ENCODE peak calls at places on chromosome 12, in ten cellular contexts. Q is gastrocnemius medialis; L is right cardiac atrium; K is psoas muscle; W is cardiac fibroblast; F is central memory CD8-positive, alpha-beta T cell; I is C1 segment of cervical spinal cord; A is SK-MEL-5; S is CD4-positive, CD25-positive, alpha-beta regulatory T cell; P is uterus. T is an unnamed sample.

GRCh38 chr12:53062977-53063707 is 13.3 kb downstream of the TNS2 start:
- DNase-seq in L (no peak), K (peak), A (no peak), W (no peak), S (no peak), I (no peak), P (no peak), Q (no peak), F (no peak), T (peak)

GRCh38 chr12:52010152-52010622 is 3.4 kb downstream of the TAMALIN start:
- DNase-seq in W (peak), I (peak), Q (peak), K (peak), L (peak), A (peak), F (no peak), S (no peak), P (peak), T (peak)

GRCh38 chr12:55060470-55060869 is 40.7 kb downstream of the NEUROD4 start:
- DNase-seq in L (no peak), I (no peak), P (no peak), W (no peak), Q (no peak), F (no peak), K (no peak), S (peak), A (no peak), T (no peak)

GRCh38 chr12:63845726-63846125 is 1.2 kb downstream of the SRGAP1 start:
- DNase-seq in W (peak), A (peak), P (no peak), S (no peak), F (no peak), I (no peak), L (no peak), Q (no peak), K (no peak), T (no peak)

GRCh38 chr12:12533238-12533829 is 29.3 kb downstream of the DUSP16 start:
- DNase-seq in A (no peak), W (no peak), L (peak), F (no peak), S (no peak), K (no peak), I (no peak), Q (peak), P (no peak), T (no peak)

GRCh38 chr12:54933381-54933780 is 51.2 kb downstream of the TESPA1 start:
- DNase-seq in F (no peak), K (no peak), S (peak), Q (no peak), A (peak), I (no peak), P (no peak), W (peak), L (no peak), T (no peak)

GRCh38 chr12:68245071-68246021 is 8.1 kb downstream of the IL22 start:
- DNase-seq in P (peak), S (no peak), L (no peak), F (no peak), I (no peak), K (no peak), Q (no peak), W (no peak), A (no peak), T (no peak)

GRCh38 chr12:6315704-6316597 is 5.5 kb downstream of the PLEKHG6 start:
- DNase-seq in A (no peak), W (no peak), L (no peak), S (no peak), K (no peak), Q (no peak), F (no peak), I (no peak), P (no peak), T (no peak)

GRCh38 chr12:127235771-127236170 is 1031.2 kb upstream of the TMEM132C start:
- DNase-seq in I (no peak), A (no peak), P (no peak), S (no peak), L (no peak), K (no peak), Q (no peak), F (no peak), W (no peak), T (no peak)

GRCh38 chr12:50551866-50552265 is 47.1 kb downstream of the DIP2B start:
- DNase-seq in A (no peak), P (no peak), S (no peak), I (no peak), F (no peak), Q (no peak), W (no peak), L (no peak), K (no peak), T (no peak)

GRCh38 chr12:121114019-121114639 is 18.5 kb upstream of the P2RX7 start:
- DNase-seq in S (no peak), K (no peak), W (no peak), P (no peak), Q (no peak), F (no peak), A (no peak), L (no peak), I (no peak), T (no peak)

GRCh38 chr12:50840809-50841487 is 1.8 kb upstream of the TMPRSS12 start:
- DNase-seq in K (no peak), L (no peak), F (no peak), A (no peak), W (no peak), I (no peak), Q (no peak), P (no peak), S (no peak), T (no peak)

GRCh38 chr12:24062642-24063245 is 113.3 kb upstream of the SOX5 start:
- DNase-seq in Q (no peak), P (no peak), W (peak), A (peak), S (no peak), L (no peak), I (no peak), K (no peak), F (no peak), T (no peak)

GRCh38 chr12:102992720-102993119 is 35.2 kb downstream of the ASCL1 start:
- DNase-seq in S (no peak), A (no peak), K (no peak), I (no peak), F (no peak), L (no peak), P (no peak), Q (no peak), W (no peak), T (no peak)

GRCh38 chr12:12943589-12944260 is 8.2 kb downstream of the GPRC5D start:
- DNase-seq in S (no peak), I (no peak), K (no peak), A (no peak), W (peak), P (no peak), L (no peak), Q (peak), F (no peak), T (no peak)

GRCh38 chr12:80154261-80154660 is 54.9 kb downstream of the OTOGL start:
- DNase-seq in S (no peak), F (no peak), A (no peak), W (peak), K (no peak), I (no peak), Q (no peak), P (no peak), L (no peak), T (no peak)

GRCh38 chr12:47242426-47242825 is 162.7 kb upstream of the AMIGO2 start:
- DNase-seq in L (no peak), F (no peak), A (no peak), Q (no peak), S (no peak), I (no peak), P (no peak), K (no peak), W (no peak), T (no peak)

GRCh38 chr12:75921687-75922289 is 109.8 kb downstream of the PHLDA1 start:
- DNase-seq in I (no peak), S (no peak), A (no peak), F (no peak), Q (no peak), P (no peak), W (no peak), K (no peak), L (no peak), T (no peak)

GRCh38 chr12:3122841-3123678 is 45.9 kb downstream of the TSPAN9 start:
- DNase-seq in F (no peak), L (peak), A (peak), K (peak), P (peak), I (no peak), Q (peak), S (no peak), W (peak), T (no peak)

GRCh38 chr12:12441891-12442461 is 85.1 kb downstream of the BORCS5 start:
- DNase-seq in S (peak), F (peak), K (no peak), A (no peak), P (no peak), L (no peak), Q (no peak), I (no peak), W (peak), T (no peak)

GRCh38 chr12:132653567-132654290 is 33.4 kb downstream of the POLE start:
- DNase-seq in F (no peak), I (no peak), A (no peak), P (no peak), L (no peak), S (no peak), K (no peak), Q (no peak), W (no peak), T (no peak)